ENCODE peak calls at places on chromosomes 16 and 17, in seven cellular contexts. X, T, E, H, Y, U and P are unnamed samples.
A peak's percentile ranks its signal among the peaks of the same experiment; 100 is the strongest.

GRCh38 chr17:66451188-66452149 is 149.1 kb downstream of the PRKCA start:
- DNase-seq in T (no peak), Y (no peak), E (peak; percentile 92), U (no peak), X (no peak), H (no peak), P (no peak)

GRCh38 chr17:80866050-80866793 is 125.4 kb upstream of the CHMP6 start:
- DNase-seq in E (peak; percentile 93), Y (peak; percentile 69), H (peak; percentile 81), U (peak; percentile 65), T (peak; percentile 84), X (peak; percentile 70), P (no peak)

GRCh38 chr17:50071692-50072091 is 15.8 kb downstream of the ITGA3 start:
- DNase-seq in X (no peak), Y (no peak), H (no peak), E (no peak), T (no peak), U (no peak), P (no peak)

GRCh38 chr17:54901230-54901847 is 687 bp downstream of the TOM1L1 start:
- DNase-seq in X (no peak), H (no peak), U (peak; percentile 61), T (no peak), E (no peak), Y (peak; percentile 8), P (no peak)

GRCh38 chr17:56754523-56755208 is 79.1 kb downstream of the C17orf67 start:
- DNase-seq in X (no peak), U (peak; percentile 28), E (peak; percentile 71), Y (peak; percentile 56), H (no peak), T (no peak), P (no peak)

GRCh38 chr17:3535253-3535995 is 22.2 kb downstream of the TRPV3 start:
- DNase-seq in U (peak; percentile 78), Y (peak; percentile 62), H (peak; percentile 74), T (no peak), E (peak; percentile 94), X (peak; percentile 89), P (no peak)

GRCh38 chr16:11196286-11196828 is 59.6 kb downstream of the SOCS1 start:
- DNase-seq in Y (peak; percentile 81), X (no peak), H (no peak), E (no peak), T (no peak), U (peak; percentile 44), P (peak; percentile 59)

GRCh38 chr17:4163951-4164350 is 21.0 kb downstream of the CYB5D2 start:
- DNase-seq in Y (peak; percentile 50), X (no peak), H (no peak), T (no peak), E (no peak), U (peak; percentile 74), P (no peak)

GRCh38 chr17:71613996-71614395 is 506.8 kb upstream of the SOX9 start:
- DNase-seq in Y (no peak), U (no peak), E (no peak), H (no peak), X (no peak), T (no peak), P (no peak)

GRCh38 chr17:55577011-55577586 is 65.8 kb upstream of the SMIM36 start:
- DNase-seq in E (no peak), X (peak; percentile 40), T (no peak), Y (peak; percentile 84), U (peak; percentile 95), H (peak; percentile 39), P (peak; percentile 31)

GRCh38 chr17:5819396-5819795 is 235.1 kb upstream of the NLRP1 start:
- DNase-seq in H (no peak), X (no peak), E (no peak), U (no peak), T (no peak), Y (no peak), P (no peak)

GRCh38 chr17:43021739-43022512 is at the start of gene VAT1:
- DNase-seq in Y (peak; percentile 63), X (peak; percentile 81), E (peak; percentile 97), T (peak; percentile 89), U (peak; percentile 67), H (peak; percentile 85), P (no peak)

GRCh38 chr17:78925662-78926555 is 722 bp upstream of the TIMP2 start:
- DNase-seq in E (peak; percentile 81), X (no peak), T (peak; percentile 95), U (peak; percentile 91), H (peak; percentile 87), Y (peak; percentile 87), P (peak; percentile 66)

GRCh38 chr17:83121921-83122820 is 42.8 kb downstream of the METRNL start:
- DNase-seq in H (no peak), Y (no peak), T (peak; percentile 65), U (peak; percentile 53), X (no peak), E (peak; percentile 40), P (no peak)

GRCh38 chr17:731943-732787 is at the start of gene TLCD3A:
- DNase-seq in Y (peak; percentile 55), X (peak; percentile 87), E (peak; percentile 89), T (peak; percentile 86), H (peak; percentile 77), U (peak; percentile 56), P (no peak)

GRCh38 chr17:9971991-9972390 is 66.9 kb upstream of the RCVRN start:
- DNase-seq in H (peak; percentile 59), E (peak; percentile 67), Y (peak; percentile 44), U (peak; percentile 33), X (no peak), T (peak; percentile 75), P (peak; percentile 45)

GRCh38 chr16:68900009-68900408 is 56.7 kb downstream of the TANGO6 start:
- DNase-seq in E (no peak), X (no peak), T (no peak), H (no peak), U (no peak), Y (no peak), P (no peak)

GRCh38 chr16:3094289-3095027 is 4.6 kb downstream of the ZSCAN10 start:
- DNase-seq in X (peak; percentile 74), U (peak; percentile 53), E (peak; percentile 83), T (no peak), H (no peak), Y (peak; percentile 23), P (no peak)

GRCh38 chr16:825298-826061 is 24.9 kb upstream of the GNG13 start:
- DNase-seq in Y (no peak), X (no peak), U (no peak), H (peak; percentile 39), E (no peak), T (no peak), P (no peak)

DNA sequence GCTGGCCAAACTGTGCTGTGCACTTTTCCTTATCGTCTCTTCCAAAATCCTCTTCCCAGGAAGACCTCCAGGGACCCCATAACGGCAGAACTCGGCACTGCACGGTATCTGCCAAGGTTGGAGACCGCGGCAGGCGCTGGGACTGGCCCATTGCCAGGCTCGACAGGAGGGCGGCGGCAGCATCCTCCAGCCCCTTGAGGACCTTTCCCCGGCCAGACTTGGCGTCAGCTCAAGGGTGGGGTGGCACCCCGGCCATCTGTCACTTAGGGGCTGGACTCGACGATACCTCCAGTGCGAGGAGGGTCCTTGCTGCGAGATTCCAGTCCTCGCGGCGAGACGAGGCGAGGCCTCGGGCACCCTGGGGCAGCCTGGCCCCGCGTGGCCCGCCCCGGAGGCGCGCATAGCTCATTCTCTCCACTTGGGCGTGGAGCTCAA is 777 bp downstream of the ACLY start:
- DNase-seq in E (peak; percentile 70), H (peak; percentile 61), X (peak; percentile 40), Y (peak; percentile 31), U (peak; percentile 41), T (peak; percentile 74), P (no peak)
- TF ChIP-seq CTCF in E (peak; percentile 27), H (no peak), X (no peak), Y (no peak), U (no peak), T (peak; percentile 9), P (no peak)

GRCh38 chr17:27346228-27346899 is 52.5 kb downstream of the WSB1 start:
- DNase-seq in H (no peak), U (no peak), Y (no peak), T (no peak), X (no peak), E (no peak), P (no peak)

GRCh38 chr17:27349540-27350021 is 55.7 kb downstream of the WSB1 start:
- DNase-seq in U (no peak), Y (no peak), H (no peak), X (no peak), E (no peak), T (no peak), P (no peak)

GRCh38 chr17:27351741-27352140 is 57.8 kb downstream of the WSB1 start:
- DNase-seq in T (no peak), H (no peak), E (no peak), X (no peak), U (no peak), Y (peak; percentile 56), P (no peak)

GRCh38 chr17:27345141-27345904 is 51.4 kb downstream of the WSB1 start:
- DNase-seq in X (no peak), Y (peak; percentile 28), E (peak; percentile 96), U (no peak), T (no peak), H (no peak), P (no peak)

DNA sequence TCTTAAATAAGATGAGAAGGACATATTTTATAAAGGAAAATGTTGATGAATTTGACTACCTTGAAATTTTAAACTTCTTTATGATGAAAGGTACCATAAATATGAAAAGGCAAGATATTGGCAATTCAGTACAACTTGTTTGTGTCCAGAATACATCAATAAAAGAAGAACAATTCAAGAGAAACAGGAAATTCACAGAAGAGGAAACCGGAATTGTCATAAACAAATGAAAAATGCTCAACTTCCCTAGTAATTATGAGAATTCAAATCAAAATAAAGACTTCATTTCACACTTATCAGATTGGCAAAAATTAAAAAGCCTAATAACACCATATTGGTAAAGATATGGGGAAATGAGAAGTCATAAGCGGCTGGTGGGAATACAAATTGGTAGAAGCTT is 54.3 kb downstream of the WSB1 start:
- DNase-seq in H (no peak), U (no peak), Y (no peak), X (no peak), E (no peak), T (no peak), P (no peak)
- TF ChIP-seq CTCF in H (no peak), U (no peak), Y (no peak), X (no peak), E (no peak), T (no peak), P (no peak)

DNA sequence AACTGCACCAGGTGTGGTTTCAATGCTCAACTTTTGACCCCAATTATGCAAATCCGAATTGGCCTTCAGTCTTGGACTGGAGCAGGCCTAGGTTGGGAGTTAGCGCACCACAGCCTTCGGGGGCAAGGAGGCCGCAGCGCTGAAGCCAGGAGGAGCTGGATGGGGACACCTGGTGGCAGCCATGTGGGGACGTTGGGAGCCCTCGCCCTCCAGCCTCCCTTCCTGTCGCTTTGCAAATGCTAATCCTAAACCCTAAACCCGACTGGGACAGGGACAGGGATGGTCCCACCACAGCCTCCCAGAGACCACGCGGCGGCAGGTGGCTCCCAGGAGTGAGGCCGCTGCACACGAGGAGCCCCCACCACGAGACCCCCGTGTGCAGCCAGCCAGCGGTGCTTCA is 58.7 kb downstream of the KLHDC4 start:
- DNase-seq in T (no peak), Y (no peak), H (no peak), U (no peak), E (peak; percentile 82), X (no peak), P (no peak)
- TF ChIP-seq CTCF in T (no peak), Y (no peak), H (no peak), U (no peak), E (peak; percentile 62), X (no peak), P (no peak)

DNA sequence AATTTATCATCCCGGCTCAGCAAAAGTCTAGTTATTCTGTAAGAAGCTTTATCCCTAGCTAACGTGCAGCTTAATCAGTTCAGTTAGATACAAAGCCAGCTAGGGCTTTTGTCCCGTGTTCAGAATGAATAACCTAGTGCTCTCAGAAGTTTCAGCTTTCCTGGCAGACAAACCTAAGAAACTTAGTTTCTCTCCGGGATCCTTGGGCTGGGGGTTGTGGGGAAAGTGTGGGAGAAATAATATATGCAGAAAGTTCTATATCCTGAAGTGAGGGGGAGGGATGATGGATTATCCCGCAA is 475.7 kb upstream of the CCL2 start:
- DNase-seq in E (no peak), U (no peak), T (no peak), Y (no peak), X (no peak), H (no peak), P (no peak)
- TF ChIP-seq CTCF in E (no peak), U (no peak), T (no peak), Y (no peak), X (no peak), H (no peak), P (no peak)